ENCODE peak calls at places on chromosomes 5 and 9, in six cellular contexts. One of them, this sample, is unnamed.

GRCh38 chr9:79880626-79881025 is 308.9 kb downstream of the TLE4 start:
- DNase-seq in heart left ventricle: no peak
- DNase-seq in NB4: no peak
- DNase-seq in brain microvascular endothelial cell: no peak
- DNase-seq in fibroblast of pulmonary artery: no peak
- DNase-seq in GM10248: no peak
- DNase-seq in this sample: no peak

GRCh38 chr9:132146015-132146414 is 15.8 kb upstream of the NTNG2 start:
- DNase-seq in heart left ventricle: no peak
- DNase-seq in NB4: no peak
- DNase-seq in brain microvascular endothelial cell: no peak
- DNase-seq in fibroblast of pulmonary artery: no peak
- DNase-seq in GM10248: no peak
- DNase-seq in this sample: no peak

GRCh38 chr9:123835821-123836220 is 94.1 kb downstream of the DENND1A start:
- DNase-seq in heart left ventricle: no peak
- DNase-seq in NB4: peak
- DNase-seq in brain microvascular endothelial cell: no peak
- DNase-seq in fibroblast of pulmonary artery: no peak
- DNase-seq in GM10248: no peak
- DNase-seq in this sample: no peak

GRCh38 chr5:76083555-76084495 is 642 bp downstream of the SV2C start:
- DNase-seq in heart left ventricle: no peak
- DNase-seq in NB4: no peak
- DNase-seq in brain microvascular endothelial cell: no peak
- DNase-seq in fibroblast of pulmonary artery: no peak
- DNase-seq in GM10248: peak
- DNase-seq in this sample: no peak

GRCh38 chr9:12716823-12717222 is 23.6 kb downstream of the TYRP1 start:
- DNase-seq in heart left ventricle: no peak
- DNase-seq in NB4: no peak
- DNase-seq in brain microvascular endothelial cell: no peak
- DNase-seq in fibroblast of pulmonary artery: no peak
- DNase-seq in GM10248: no peak
- DNase-seq in this sample: no peak

GRCh38 chr9:128143409-128144238 is 5.6 kb upstream of the LCN2 start:
- DNase-seq in heart left ventricle: no peak
- DNase-seq in NB4: no peak
- DNase-seq in brain microvascular endothelial cell: no peak
- DNase-seq in fibroblast of pulmonary artery: no peak
- DNase-seq in GM10248: no peak
- DNase-seq in this sample: no peak

GRCh38 chr5:38258037-38258318 is 381 bp upstream of the EGFLAM start:
- DNase-seq in heart left ventricle: no peak
- DNase-seq in NB4: no peak
- DNase-seq in brain microvascular endothelial cell: no peak
- DNase-seq in fibroblast of pulmonary artery: no peak
- DNase-seq in GM10248: no peak
- DNase-seq in this sample: no peak

GRCh38 chr5:76050131-76050530 is 33.1 kb upstream of the SV2C start:
- DNase-seq in heart left ventricle: no peak
- DNase-seq in NB4: no peak
- DNase-seq in brain microvascular endothelial cell: no peak
- DNase-seq in fibroblast of pulmonary artery: no peak
- DNase-seq in GM10248: no peak
- DNase-seq in this sample: no peak

GRCh38 chr5:100903036-100903887 is at the start of gene ST8SIA4:
- DNase-seq in heart left ventricle: peak
- DNase-seq in NB4: peak
- DNase-seq in brain microvascular endothelial cell: peak
- DNase-seq in fibroblast of pulmonary artery: peak
- DNase-seq in GM10248: peak
- DNase-seq in this sample: peak

GRCh38 chr5:113606298-113607134 is 93.0 kb downstream of the YTHDC2 start:
- DNase-seq in heart left ventricle: peak
- DNase-seq in NB4: peak
- DNase-seq in brain microvascular endothelial cell: peak
- DNase-seq in fibroblast of pulmonary artery: peak
- DNase-seq in GM10248: peak
- DNase-seq in this sample: peak

GRCh38 chr5:57845025-57845424 is 362.4 kb upstream of the ACTBL2 start:
- DNase-seq in heart left ventricle: no peak
- DNase-seq in NB4: no peak
- DNase-seq in brain microvascular endothelial cell: no peak
- DNase-seq in fibroblast of pulmonary artery: peak
- DNase-seq in GM10248: no peak
- DNase-seq in this sample: no peak

GRCh38 chr5:647727-648126 is 35.6 kb downstream of the CEP72 start:
- DNase-seq in heart left ventricle: no peak
- DNase-seq in NB4: no peak
- DNase-seq in brain microvascular endothelial cell: no peak
- DNase-seq in fibroblast of pulmonary artery: no peak
- DNase-seq in GM10248: no peak
- DNase-seq in this sample: no peak

GRCh38 chr9:96071245-96072124 is 196.0 kb downstream of the ERCC6L2 start:
- DNase-seq in heart left ventricle: no peak
- DNase-seq in NB4: peak
- DNase-seq in brain microvascular endothelial cell: peak
- DNase-seq in fibroblast of pulmonary artery: peak
- DNase-seq in GM10248: peak
- DNase-seq in this sample: peak

GRCh38 chr9:134955801-134956200 is 38.1 kb upstream of the FCN1 start:
- DNase-seq in heart left ventricle: no peak
- DNase-seq in NB4: no peak
- DNase-seq in brain microvascular endothelial cell: no peak
- DNase-seq in fibroblast of pulmonary artery: no peak
- DNase-seq in GM10248: no peak
- DNase-seq in this sample: no peak

GRCh38 chr5:55633574-55634203 is 78.4 kb downstream of the SLC38A9 start:
- DNase-seq in heart left ventricle: peak
- DNase-seq in NB4: no peak
- DNase-seq in brain microvascular endothelial cell: peak
- DNase-seq in fibroblast of pulmonary artery: peak
- DNase-seq in GM10248: no peak
- DNase-seq in this sample: no peak

GRCh38 chr9:6055213-6055612 is 39.8 kb upstream of the RANBP6 start:
- DNase-seq in heart left ventricle: no peak
- DNase-seq in NB4: peak
- DNase-seq in brain microvascular endothelial cell: peak
- DNase-seq in fibroblast of pulmonary artery: peak
- DNase-seq in GM10248: peak
- DNase-seq in this sample: peak

GRCh38 chr5:131381011-131381410 is 117.2 kb downstream of the CDC42SE2 start:
- DNase-seq in heart left ventricle: no peak
- DNase-seq in NB4: no peak
- DNase-seq in brain microvascular endothelial cell: no peak
- DNase-seq in fibroblast of pulmonary artery: peak
- DNase-seq in GM10248: no peak
- DNase-seq in this sample: no peak

GRCh38 chr5:135877570-135878155 is 18.0 kb downstream of the IL9 start:
- DNase-seq in heart left ventricle: no peak
- DNase-seq in NB4: no peak
- DNase-seq in brain microvascular endothelial cell: no peak
- DNase-seq in fibroblast of pulmonary artery: no peak
- DNase-seq in GM10248: no peak
- DNase-seq in this sample: no peak

GRCh38 chr9:132183134-132183533 is 21.3 kb downstream of the NTNG2 start:
- DNase-seq in heart left ventricle: no peak
- DNase-seq in NB4: no peak
- DNase-seq in brain microvascular endothelial cell: no peak
- DNase-seq in fibroblast of pulmonary artery: no peak
- DNase-seq in GM10248: no peak
- DNase-seq in this sample: no peak

GRCh38 chr9:99748251-99748650 is 73.4 kb upstream of the NR4A3 start:
- DNase-seq in heart left ventricle: no peak
- DNase-seq in NB4: no peak
- DNase-seq in brain microvascular endothelial cell: no peak
- DNase-seq in fibroblast of pulmonary artery: no peak
- DNase-seq in GM10248: no peak
- DNase-seq in this sample: no peak

GRCh38 chr9:123225374-123225813 is 43.0 kb downstream of the STRBP start:
- DNase-seq in heart left ventricle: no peak
- DNase-seq in NB4: peak
- DNase-seq in brain microvascular endothelial cell: peak
- DNase-seq in fibroblast of pulmonary artery: peak
- DNase-seq in GM10248: peak
- DNase-seq in this sample: peak

GRCh38 chr5:83718195-83718825 is 2.3 kb downstream of the HAPLN1 start:
- DNase-seq in heart left ventricle: no peak
- DNase-seq in NB4: peak
- DNase-seq in brain microvascular endothelial cell: peak
- DNase-seq in fibroblast of pulmonary artery: peak
- DNase-seq in GM10248: peak
- DNase-seq in this sample: peak

GRCh38 chr5:81825237-81825636 is 74.3 kb upstream of the SSBP2 start:
- DNase-seq in heart left ventricle: peak
- DNase-seq in NB4: peak
- DNase-seq in brain microvascular endothelial cell: peak
- DNase-seq in fibroblast of pulmonary artery: peak
- DNase-seq in GM10248: no peak
- DNase-seq in this sample: peak

GRCh38 chr5:149406979-149407306 is 27.9 kb upstream of the IL17B start:
- DNase-seq in heart left ventricle: no peak
- DNase-seq in NB4: no peak
- DNase-seq in brain microvascular endothelial cell: no peak
- DNase-seq in fibroblast of pulmonary artery: no peak
- DNase-seq in GM10248: no peak
- DNase-seq in this sample: no peak

GRCh38 chr5:132103380-132103951 is 29.9 kb downstream of the CSF2 start:
- DNase-seq in heart left ventricle: peak
- DNase-seq in NB4: peak
- DNase-seq in brain microvascular endothelial cell: peak
- DNase-seq in fibroblast of pulmonary artery: peak
- DNase-seq in GM10248: peak
- DNase-seq in this sample: peak

GRCh38 chr5:110258460-110258859 is 468.0 kb downstream of the TMEM232 start:
- DNase-seq in heart left ventricle: no peak
- DNase-seq in NB4: peak
- DNase-seq in brain microvascular endothelial cell: peak
- DNase-seq in fibroblast of pulmonary artery: no peak
- DNase-seq in GM10248: no peak
- DNase-seq in this sample: peak

GRCh38 chr5:172939561-172939960 is 19.7 kb upstream of the RPL26L1 start:
- DNase-seq in heart left ventricle: no peak
- DNase-seq in NB4: no peak
- DNase-seq in brain microvascular endothelial cell: no peak
- DNase-seq in fibroblast of pulmonary artery: no peak
- DNase-seq in GM10248: no peak
- DNase-seq in this sample: no peak

GRCh38 chr5:5183192-5183699 is 43.1 kb downstream of the ADAMTS16 start:
- DNase-seq in heart left ventricle: no peak
- DNase-seq in NB4: no peak
- DNase-seq in brain microvascular endothelial cell: no peak
- DNase-seq in fibroblast of pulmonary artery: no peak
- DNase-seq in GM10248: no peak
- DNase-seq in this sample: no peak
- TF ChIP-seq CTCF in heart left ventricle: no peak
- TF ChIP-seq CTCF in NB4: no peak
- TF ChIP-seq CTCF in brain microvascular endothelial cell: no peak
- TF ChIP-seq CTCF in fibroblast of pulmonary artery: no peak
- TF ChIP-seq CTCF in GM10248: no peak
- TF ChIP-seq CTCF in this sample: no peak

DNA sequence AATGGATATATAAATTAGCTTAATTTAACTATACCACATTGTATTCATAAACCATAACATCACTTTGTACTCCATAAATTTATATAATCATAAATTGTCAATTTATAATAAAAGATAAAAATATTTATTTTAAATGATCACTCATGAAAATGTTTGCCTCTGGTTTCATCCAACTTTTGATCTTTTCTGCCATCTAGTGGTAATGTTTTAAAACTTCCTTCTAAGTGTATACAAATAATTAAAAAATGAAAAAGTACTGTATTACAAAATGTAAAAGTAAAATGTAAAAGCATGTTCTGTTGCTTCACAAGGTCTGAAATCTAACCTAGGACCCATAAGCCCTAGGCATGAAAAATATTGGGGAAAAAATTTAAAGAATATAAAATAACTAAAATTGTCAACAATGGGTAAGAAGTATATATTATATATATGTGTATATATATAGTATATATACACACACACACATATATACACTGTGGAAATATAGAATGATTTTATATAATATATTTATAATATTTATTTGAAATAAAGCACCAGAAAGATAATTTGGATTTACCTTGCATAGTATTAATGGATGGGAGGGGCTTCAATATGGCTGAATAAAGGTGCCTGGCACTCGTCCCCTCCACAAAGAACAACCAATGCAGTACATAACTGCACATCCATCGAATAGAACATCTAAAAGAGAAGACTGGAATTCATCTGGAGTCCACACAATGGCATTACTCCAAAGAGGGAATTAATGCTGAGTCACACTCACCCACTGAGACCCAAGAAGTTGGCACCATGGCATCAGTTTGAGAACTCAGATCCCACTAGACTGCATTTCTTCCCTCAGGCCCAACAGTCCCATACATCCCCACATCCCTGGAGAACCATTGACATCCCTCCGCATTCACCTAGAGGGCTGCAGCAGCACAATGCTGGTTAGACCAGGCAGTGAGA is 32.5 kb downstream of the ANXA1 start:
- DNase-seq in heart left ventricle: no peak
- DNase-seq in NB4: peak
- DNase-seq in brain microvascular endothelial cell: no peak
- DNase-seq in fibroblast of pulmonary artery: peak
- DNase-seq in GM10248: peak
- DNase-seq in this sample: peak
- TF ChIP-seq CTCF in heart left ventricle: peak
- TF ChIP-seq CTCF in NB4: no peak
- TF ChIP-seq CTCF in brain microvascular endothelial cell: peak
- TF ChIP-seq CTCF in fibroblast of pulmonary artery: peak
- TF ChIP-seq CTCF in GM10248: peak
- TF ChIP-seq CTCF in this sample: peak

GRCh38 chr5:180790020-180790419 is 12.6 kb downstream of the MGAT1 start:
- DNase-seq in heart left ventricle: no peak
- DNase-seq in NB4: peak
- DNase-seq in brain microvascular endothelial cell: no peak
- DNase-seq in fibroblast of pulmonary artery: no peak
- DNase-seq in GM10248: no peak
- DNase-seq in this sample: no peak
- TF ChIP-seq CTCF in heart left ventricle: no peak
- TF ChIP-seq CTCF in NB4: peak
- TF ChIP-seq CTCF in brain microvascular endothelial cell: peak
- TF ChIP-seq CTCF in fibroblast of pulmonary artery: no peak
- TF ChIP-seq CTCF in GM10248: no peak
- TF ChIP-seq CTCF in this sample: no peak

GRCh38 chr9:126681336-126681735 is 67.6 kb downstream of the LMX1B start:
- DNase-seq in heart left ventricle: no peak
- DNase-seq in NB4: no peak
- DNase-seq in brain microvascular endothelial cell: no peak
- DNase-seq in fibroblast of pulmonary artery: no peak
- DNase-seq in GM10248: no peak
- DNase-seq in this sample: peak
- TF ChIP-seq CTCF in heart left ventricle: no peak
- TF ChIP-seq CTCF in NB4: no peak
- TF ChIP-seq CTCF in brain microvascular endothelial cell: no peak
- TF ChIP-seq CTCF in fibroblast of pulmonary artery: no peak
- TF ChIP-seq CTCF in GM10248: no peak
- TF ChIP-seq CTCF in this sample: no peak